ENCODE peak calls at places on chromosome 15, in ten cellular contexts. T, K, M, E, Z, Q, P, B, X and R are unnamed samples.

GRCh38 chr15:54066403-54066802 is 88.2 kb downstream of the UNC13C start:
- DNase-seq in T (no peak), K (no peak), M (no peak), E (no peak), Z (no peak), Q (no peak), P (no peak), B (no peak), X (no peak), R (no peak)

GRCh38 chr15:72174551-72175165 is 22.9 kb downstream of the GRAMD2A start:
- DNase-seq in T (no peak), K (no peak), M (no peak), E (no peak), Z (no peak), Q (no peak), P (no peak), B (no peak), X (no peak), R (no peak)

GRCh38 chr15:83709246-83709645 is 55.3 kb downstream of the ADAMTSL3 start:
- DNase-seq in T (no peak), K (peak; percentile 48), M (no peak), E (no peak), Z (no peak), Q (no peak), P (no peak), B (no peak), X (no peak), R (no peak)

GRCh38 chr15:89917442-89918085 is 4.8 kb upstream of the ARPIN start:
- DNase-seq in T (no peak), K (no peak), M (no peak), E (no peak), Z (no peak), Q (no peak), P (no peak), B (no peak), X (no peak), R (no peak)

GRCh38 chr15:49103002-49103401 is 52.4 kb downstream of the COPS2 start:
- DNase-seq in T (no peak), K (peak; percentile 9), M (no peak), E (no peak), Z (no peak), Q (no peak), P (no peak), B (no peak), X (no peak), R (no peak)

GRCh38 chr15:93138681-93139080 is 49.7 kb upstream of the RGMA start:
- DNase-seq in T (no peak), K (no peak), M (no peak), E (no peak), Z (no peak), Q (no peak), P (no peak), B (no peak), X (no peak), R (no peak)

GRCh38 chr15:63992300-63992699 is 54.0 kb downstream of the DAPK2 start:
- DNase-seq in T (no peak), K (no peak), M (no peak), E (no peak), Z (no peak), Q (no peak), P (no peak), B (no peak), X (no peak), R (no peak)

GRCh38 chr15:67082007-67082536 is 16.7 kb downstream of the SMAD3 start:
- DNase-seq in T (no peak), K (no peak), M (no peak), E (no peak), Z (no peak), Q (no peak), P (no peak), B (peak; percentile 65), X (no peak), R (no peak)

GRCh38 chr15:88887068-88887580 is 8.2 kb downstream of the HAPLN3 start:
- DNase-seq in T (no peak), K (no peak), M (no peak), E (no peak), Z (no peak), Q (no peak), P (no peak), B (no peak), X (no peak), R (no peak)

GRCh38 chr15:50907866-50908208 is 646 bp upstream of the AP4E1 start:
- DNase-seq in T (peak; percentile 24), K (peak; percentile 38), M (no peak), E (no peak), Z (peak; percentile 50), Q (no peak), P (peak; percentile 66), B (peak; percentile 33), X (peak; percentile 42), R (peak; percentile 50)

GRCh38 chr15:86663304-86663703 is 583.6 kb downstream of the AGBL1 start:
- DNase-seq in T (no peak), K (no peak), M (no peak), E (no peak), Z (no peak), Q (no peak), P (no peak), B (no peak), X (no peak), R (no peak)

GRCh38 chr15:44207643-44208042 is 12.6 kb upstream of the FRMD5 start:
- DNase-seq in T (no peak), K (peak; percentile 89), M (peak; percentile 50), E (no peak), Z (no peak), Q (no peak), P (no peak), B (peak; percentile 76), X (no peak), R (no peak)

GRCh38 chr15:66963084-66963483 is 102.3 kb upstream of the SMAD3 start:
- DNase-seq in T (no peak), K (no peak), M (no peak), E (no peak), Z (no peak), Q (no peak), P (no peak), B (no peak), X (no peak), R (no peak)

GRCh38 chr15:93708721-93709120 is 522.6 kb upstream of the MCTP2 start:
- DNase-seq in T (no peak), K (no peak), M (no peak), E (no peak), Z (no peak), Q (no peak), P (no peak), B (no peak), X (no peak), R (no peak)

GRCh38 chr15:96468036-96468435 is 137.5 kb downstream of the NR2F2 start:
- DNase-seq in T (no peak), K (no peak), M (no peak), E (no peak), Z (no peak), Q (no peak), P (no peak), B (no peak), X (no peak), R (no peak)

GRCh38 chr15:99427668-99428361 is 138.0 kb upstream of the MEF2A start:
- DNase-seq in T (no peak), K (no peak), M (no peak), E (peak; percentile 32), Z (no peak), Q (peak; percentile 26), P (no peak), B (no peak), X (no peak), R (no peak)